ENCODE peak calls at places on chromosomes 2 and 18, in four cellular contexts. One of them, this sample, is unnamed.

GRCh38 chr2:66775730-66776422 is 341.0 kb downstream of the MEIS1 start:
- DNase-seq in T-helper 17 cell: no peak
- DNase-seq in caudate nucleus: no peak
- DNase-seq in iPS-NIHi11: no peak
- DNase-seq in this sample: no peak

GRCh38 chr2:20370191-20370590 is 19.5 kb upstream of the PUM2 start:
- DNase-seq in T-helper 17 cell: no peak
- DNase-seq in caudate nucleus: no peak
- DNase-seq in iPS-NIHi11: no peak
- DNase-seq in this sample: peak; percentile 64

GRCh38 chr2:158024288-158024898 is 77.3 kb upstream of the UPP2 start:
- DNase-seq in T-helper 17 cell: no peak
- DNase-seq in caudate nucleus: no peak
- DNase-seq in iPS-NIHi11: peak; percentile 53
- DNase-seq in this sample: peak; percentile 42

GRCh38 chr2:65416945-65417344 is 15.5 kb downstream of the SPRED2 start:
- DNase-seq in T-helper 17 cell: no peak
- DNase-seq in caudate nucleus: no peak
- DNase-seq in iPS-NIHi11: no peak
- DNase-seq in this sample: no peak

GRCh38 chr2:28637648-28638047 is 114.0 kb upstream of the PPP1CB start:
- DNase-seq in T-helper 17 cell: no peak
- DNase-seq in caudate nucleus: no peak
- DNase-seq in iPS-NIHi11: no peak
- DNase-seq in this sample: no peak

GRCh38 chr2:30721241-30721640 is 86.0 kb downstream of the CAPN13 start:
- DNase-seq in T-helper 17 cell: no peak
- DNase-seq in caudate nucleus: no peak
- DNase-seq in iPS-NIHi11: no peak
- DNase-seq in this sample: no peak

GRCh38 chr2:128967666-128968065 is 649.0 kb upstream of the HS6ST1 start:
- DNase-seq in T-helper 17 cell: no peak
- DNase-seq in caudate nucleus: no peak
- DNase-seq in iPS-NIHi11: no peak
- DNase-seq in this sample: no peak

GRCh38 chr18:67545681-67546080 is 29.2 kb upstream of the DSEL start:
- DNase-seq in T-helper 17 cell: no peak
- DNase-seq in caudate nucleus: no peak
- DNase-seq in iPS-NIHi11: no peak
- DNase-seq in this sample: no peak

GRCh38 chr2:182228741-182229140 is 198.1 kb downstream of the PDE1A start:
- DNase-seq in T-helper 17 cell: no peak
- DNase-seq in caudate nucleus: no peak
- DNase-seq in iPS-NIHi11: no peak
- DNase-seq in this sample: no peak

GRCh38 chr2:205730701-205731271 is 48.5 kb downstream of the NRP2 start:
- DNase-seq in T-helper 17 cell: no peak
- DNase-seq in caudate nucleus: no peak
- DNase-seq in iPS-NIHi11: no peak
- DNase-seq in this sample: no peak

GRCh38 chr2:71243548-71244301 is 16.8 kb upstream of the PAIP2B start:
- DNase-seq in T-helper 17 cell: no peak
- DNase-seq in caudate nucleus: no peak
- DNase-seq in iPS-NIHi11: no peak
- DNase-seq in this sample: no peak

GRCh38 chr2:143725425-143725824 is 596.2 kb downstream of the ARHGAP15 start:
- DNase-seq in T-helper 17 cell: no peak
- DNase-seq in caudate nucleus: no peak
- DNase-seq in iPS-NIHi11: no peak
- DNase-seq in this sample: no peak

GRCh38 chr2:192437653-192438052 is 242.9 kb upstream of the TMEFF2 start:
- DNase-seq in T-helper 17 cell: no peak
- DNase-seq in caudate nucleus: no peak
- DNase-seq in iPS-NIHi11: no peak
- DNase-seq in this sample: no peak

GRCh38 chr2:157971702-157972101 is 95.6 kb upstream of the ACVR1 start:
- DNase-seq in T-helper 17 cell: no peak
- DNase-seq in caudate nucleus: no peak
- DNase-seq in iPS-NIHi11: no peak
- DNase-seq in this sample: no peak

GRCh38 chr2:222972420-222972819 is 79.6 kb upstream of the KCNE4 start:
- DNase-seq in T-helper 17 cell: no peak
- DNase-seq in caudate nucleus: no peak
- DNase-seq in iPS-NIHi11: no peak
- DNase-seq in this sample: no peak

GRCh38 chr18:32358075-32358474 is 112.6 kb downstream of the GAREM1 start:
- DNase-seq in T-helper 17 cell: no peak
- DNase-seq in caudate nucleus: no peak
- DNase-seq in iPS-NIHi11: peak; percentile 17
- DNase-seq in this sample: no peak

GRCh38 chr18:9025104-9025838 is 77.2 kb upstream of the NDUFV2 start:
- DNase-seq in T-helper 17 cell: no peak
- DNase-seq in caudate nucleus: no peak
- DNase-seq in iPS-NIHi11: no peak
- DNase-seq in this sample: no peak

GRCh38 chr2:212726403-212726802 is 187.8 kb upstream of the ERBB4 start:
- DNase-seq in T-helper 17 cell: no peak
- DNase-seq in caudate nucleus: no peak
- DNase-seq in iPS-NIHi11: peak; percentile 8
- DNase-seq in this sample: no peak

GRCh38 chr2:239393401-239393940 is 7.3 kb downstream of the HDAC4 start:
- DNase-seq in T-helper 17 cell: no peak
- DNase-seq in caudate nucleus: no peak
- DNase-seq in iPS-NIHi11: no peak
- DNase-seq in this sample: no peak

GRCh38 chr2:80058562-80058961 is 246.0 kb downstream of the LRRTM1 start:
- DNase-seq in T-helper 17 cell: no peak
- DNase-seq in caudate nucleus: no peak
- DNase-seq in iPS-NIHi11: peak; percentile 25
- DNase-seq in this sample: no peak

GRCh38 chr2:128746356-128746755 is 427.7 kb upstream of the HS6ST1 start:
- DNase-seq in T-helper 17 cell: no peak
- DNase-seq in caudate nucleus: no peak
- DNase-seq in iPS-NIHi11: no peak
- DNase-seq in this sample: peak; percentile 93

GRCh38 chr2:170214309-170214902 is 36.5 kb downstream of the MYO3B start:
- DNase-seq in T-helper 17 cell: no peak
- DNase-seq in caudate nucleus: no peak
- DNase-seq in iPS-NIHi11: peak; percentile 54
- DNase-seq in this sample: no peak

GRCh38 chr18:49843131-49843530 is 29.8 kb upstream of the ACAA2 start:
- DNase-seq in T-helper 17 cell: no peak
- DNase-seq in caudate nucleus: no peak
- DNase-seq in iPS-NIHi11: no peak
- DNase-seq in this sample: no peak

GRCh38 chr2:47595115-47595514 is 187.8 kb upstream of the MSH6 start:
- DNase-seq in T-helper 17 cell: no peak
- DNase-seq in caudate nucleus: no peak
- DNase-seq in iPS-NIHi11: no peak
- DNase-seq in this sample: no peak

GRCh38 chr18:34818069-34818468 is 108.0 kb downstream of the DTNA start:
- DNase-seq in T-helper 17 cell: no peak
- DNase-seq in caudate nucleus: no peak
- DNase-seq in iPS-NIHi11: no peak
- DNase-seq in this sample: no peak

GRCh38 chr18:57951110-57951796 is 92.8 kb upstream of the NEDD4L start:
- DNase-seq in T-helper 17 cell: no peak
- DNase-seq in caudate nucleus: no peak
- DNase-seq in iPS-NIHi11: no peak
- DNase-seq in this sample: no peak

GRCh38 chr2:26764078-26764887 is at the start of gene SLC35F6:
- DNase-seq in T-helper 17 cell: peak; percentile 81
- DNase-seq in caudate nucleus: no peak
- DNase-seq in iPS-NIHi11: peak; percentile 96
- DNase-seq in this sample: peak; percentile 80

GRCh38 chr2:111883661-111884591 is at the start of gene ANAPC1:
- DNase-seq in T-helper 17 cell: peak; percentile 74
- DNase-seq in caudate nucleus: no peak
- DNase-seq in iPS-NIHi11: peak; percentile 89
- DNase-seq in this sample: peak; percentile 84

GRCh38 chr2:234873828-234874173 is 78.0 kb upstream of the SH3BP4 start:
- DNase-seq in T-helper 17 cell: no peak
- DNase-seq in caudate nucleus: no peak
- DNase-seq in iPS-NIHi11: no peak
- DNase-seq in this sample: no peak

GRCh38 chr2:220489116-220489515 is 861.7 kb downstream of the SLC4A3 start:
- DNase-seq in T-helper 17 cell: no peak
- DNase-seq in caudate nucleus: no peak
- DNase-seq in iPS-NIHi11: no peak
- DNase-seq in this sample: no peak

GRCh38 chr2:96856776-96857673 is 791 bp downstream of the ANKRD39 start:
- DNase-seq in T-helper 17 cell: peak; percentile 42
- DNase-seq in caudate nucleus: no peak
- DNase-seq in iPS-NIHi11: no peak
- DNase-seq in this sample: no peak

GRCh38 chr2:98123286-98123685 is 36.3 kb downstream of the VWA3B start:
- DNase-seq in T-helper 17 cell: no peak
- DNase-seq in caudate nucleus: no peak
- DNase-seq in iPS-NIHi11: no peak
- DNase-seq in this sample: no peak

GRCh38 chr2:174158003-174158402 is 90.3 kb downstream of the OLA1 start:
- DNase-seq in T-helper 17 cell: no peak
- DNase-seq in caudate nucleus: no peak
- DNase-seq in iPS-NIHi11: peak; percentile 64
- DNase-seq in this sample: peak; percentile 79

GRCh38 chr2:113676651-113677050 is 49.6 kb downstream of the RABL2A start:
- DNase-seq in T-helper 17 cell: no peak
- DNase-seq in caudate nucleus: no peak
- DNase-seq in iPS-NIHi11: no peak
- DNase-seq in this sample: no peak

This sample was measured in trophoblast cell.